ENCODE peak calls at places on chromosomes 6 and 20, in five cellular contexts. A is NCI-H526; H is A172; R is SW480; S is stimulated activated CD4-positive, alpha-beta T cell treated with anti-CD3 and anti-CD28 coated beads, Interleukin-15, amount 100 ng/mL, for 1 hour. M is an unnamed sample.

GRCh38 chr20:20568604-20569205 is 143.7 kb downstream of the RALGAPA2 start:
- DNase-seq in A (peak), S (no peak), H (peak), R (peak), M (no peak)

GRCh38 chr20:44488551-44488950 is 12.9 kb downstream of the TTPAL start:
- DNase-seq in R (no peak), S (no peak), A (no peak), H (no peak), M (no peak)

GRCh38 chr20:56393133-56393472 is 658 bp downstream of the CSTF1 start:
- DNase-seq in A (no peak), H (peak), R (no peak), S (no peak), M (no peak)

GRCh38 chr6:142242269-142242668 is 59.5 kb upstream of the ADGRG6 start:
- DNase-seq in H (no peak), R (peak), S (no peak), A (peak), M (no peak)

GRCh38 chr6:120198033-120198432 is 848.5 kb upstream of the MAN1A1 start:
- DNase-seq in R (peak), H (peak), A (no peak), S (no peak), M (no peak)

GRCh38 chr6:145380186-145380585 is 355.1 kb downstream of the EPM2A start:
- DNase-seq in S (no peak), H (no peak), A (no peak), R (no peak), M (no peak)

GRCh38 chr20:49890651-49891361 is 24.5 kb downstream of the SPATA2 start:
- DNase-seq in H (no peak), A (no peak), S (no peak), R (no peak), M (peak)

GRCh38 chr6:136593748-136594490 is 43.7 kb upstream of the MAP7 start:
- DNase-seq in R (peak), S (no peak), A (no peak), H (peak), M (peak)

GRCh38 chr6:161141173-161141572 is 132.7 kb downstream of the AGPAT4 start:
- DNase-seq in S (no peak), H (no peak), A (no peak), R (no peak), M (peak)

GRCh38 chr20:45383131-45383530 is 5.0 kb upstream of the TP53TG5 start:
- DNase-seq in S (no peak), A (no peak), R (no peak), H (peak), M (no peak)

GRCh38 chr20:13995086-13995665 is at the start of gene MACROD2:
- DNase-seq in A (peak), S (no peak), H (peak), R (peak), M (peak)

GRCh38 chr20:9140172-9140760 is 71.4 kb downstream of the PLCB4 start:
- DNase-seq in A (no peak), H (no peak), R (no peak), S (no peak), M (no peak)

GRCh38 chr6:109714611-109715010 is 23.5 kb downstream of the FIG4 start:
- DNase-seq in A (no peak), R (no peak), H (no peak), S (no peak), M (no peak)

GRCh38 chr20:47220161-47220582 is 136.3 kb downstream of the ZMYND8 start:
- DNase-seq in S (peak), A (peak), R (peak), H (peak), M (no peak)

GRCh38 chr20:50190251-50191064 is at the start of gene CEBPB:
- DNase-seq in A (peak), H (peak), R (peak), S (peak), M (peak)

GRCh38 chr20:35271904-35272303 is 6.0 kb downstream of the MMP24OS start:
- DNase-seq in S (no peak), R (no peak), H (no peak), A (no peak), M (no peak)

GRCh38 chr6:27608916-27609883 is 136.3 kb upstream of the ZNF184 start:
- DNase-seq in S (no peak), H (peak), R (peak), A (peak), M (no peak)

GRCh38 chr6:79231101-79231500 is 3.4 kb downstream of the HMGN3 start:
- DNase-seq in H (no peak), A (no peak), R (no peak), S (no peak), M (no peak)

GRCh38 chr6:75368151-75368779 is 83.7 kb upstream of the TMEM30A start:
- DNase-seq in R (peak), H (peak), S (no peak), A (peak), M (no peak)

GRCh38 chr6:120875900-120876299 is 458.4 kb downstream of the TBC1D32 start:
- DNase-seq in R (no peak), H (no peak), A (no peak), S (no peak), M (no peak)

GRCh38 chr6:11712760-11713159 is 65.8 kb downstream of the ADTRP start:
- DNase-seq in A (no peak), H (peak), S (no peak), R (no peak), M (peak)

GRCh38 chr6:106600329-106600728 is 29.0 kb downstream of the RTN4IP1 start:
- DNase-seq in S (no peak), A (no peak), R (no peak), H (no peak), M (no peak)

GRCh38 chr6:24763578-24763977 is 11.2 kb upstream of the GMNN start:
- DNase-seq in R (no peak), H (no peak), A (no peak), S (no peak), M (no peak)

GRCh38 chr20:44635877-44636276 is 15.6 kb downstream of the ADA start:
- DNase-seq in H (no peak), S (no peak), A (no peak), R (no peak), M (no peak)

GRCh38 chr6:131353876-131354275 is 218.6 kb downstream of the AKAP7 start:
- DNase-seq in R (no peak), S (no peak), H (no peak), A (no peak), M (no peak)

GRCh38 chr6:46378882-46379405 is 112.3 kb downstream of the RCAN2 start:
- DNase-seq in A (peak), R (peak), S (no peak), H (no peak), M (no peak)

GRCh38 chr6:45606831-45607400 is 229.2 kb upstream of the SUPT3H start:
- DNase-seq in R (peak), S (no peak), A (peak), H (no peak), M (no peak)

GRCh38 chr6:7467007-7467897 is 74.2 kb upstream of the DSP start:
- DNase-seq in H (no peak), A (no peak), R (no peak), S (no peak), M (no peak)

GRCh38 chr6:135759831-135760230 is 91.7 kb upstream of the PDE7B start:
- DNase-seq in H (no peak), A (no peak), S (no peak), R (no peak), M (no peak)

GRCh38 chr20:56440346-56441007 is 27.9 kb upstream of the RTF2 start:
- DNase-seq in S (peak), A (no peak), R (no peak), H (no peak), M (no peak)

M was measured in aorta.